ENCODE peak calls at places on chromosomes 4 and X, in ten cellular contexts. One of them, this sample, is unnamed. For H3K27me3, the result is how much of the 10 kb centered on the place peaks cover.

GRCh38 chr4:32633421-32633820 is 1913.3 kb downstream of the PCDH7 start:
- DNase-seq in Panc1: no peak
- DNase-seq in dorsolateral prefrontal cortex: no peak
- DNase-seq in cardiac muscle cell: no peak
- DNase-seq in CD8-positive, alpha-beta memory T cell: no peak
- DNase-seq in GM23338: no peak
- DNase-seq in mammary epithelial cell: no peak
- DNase-seq in hepatocyte: no peak
- DNase-seq in upper lobe of right lung: no peak
- DNase-seq in MM.1S: no peak
- DNase-seq in this sample: no peak

GRCh38 chr4:105246712-105247111 is 100.0 kb downstream of the TET2 start:
- DNase-seq in mammary epithelial cell: no peak
- DNase-seq in dorsolateral prefrontal cortex: no peak
- DNase-seq in hepatocyte: no peak
- DNase-seq in GM23338: no peak
- DNase-seq in MM.1S: no peak
- DNase-seq in upper lobe of right lung: no peak
- DNase-seq in Panc1: no peak
- DNase-seq in CD8-positive, alpha-beta memory T cell: no peak
- DNase-seq in cardiac muscle cell: peak
- DNase-seq in this sample: no peak

GRCh38 chr4:1399508-1400190 is 6.6 kb downstream of the NKX1-1 start:
- DNase-seq in dorsolateral prefrontal cortex: peak
- DNase-seq in CD8-positive, alpha-beta memory T cell: no peak
- DNase-seq in mammary epithelial cell: no peak
- DNase-seq in MM.1S: no peak
- DNase-seq in cardiac muscle cell: no peak
- DNase-seq in GM23338: no peak
- DNase-seq in hepatocyte: no peak
- DNase-seq in upper lobe of right lung: peak
- DNase-seq in Panc1: no peak
- DNase-seq in this sample: no peak

GRCh38 chr4:95838192-95838591 is 1.7 kb upstream of the PDHA2 start:
- DNase-seq in dorsolateral prefrontal cortex: no peak
- DNase-seq in cardiac muscle cell: no peak
- DNase-seq in Panc1: no peak
- DNase-seq in upper lobe of right lung: no peak
- DNase-seq in hepatocyte: no peak
- DNase-seq in GM23338: peak
- DNase-seq in mammary epithelial cell: no peak
- DNase-seq in CD8-positive, alpha-beta memory T cell: no peak
- DNase-seq in MM.1S: no peak
- DNase-seq in this sample: no peak

GRCh38 chr4:25722964-25723363 is 67.3 kb downstream of the SLC34A2 start:
- DNase-seq in dorsolateral prefrontal cortex: no peak
- DNase-seq in upper lobe of right lung: no peak
- DNase-seq in mammary epithelial cell: no peak
- DNase-seq in MM.1S: no peak
- DNase-seq in CD8-positive, alpha-beta memory T cell: no peak
- DNase-seq in hepatocyte: peak
- DNase-seq in GM23338: no peak
- DNase-seq in cardiac muscle cell: no peak
- DNase-seq in Panc1: no peak
- DNase-seq in this sample: no peak

GRCh38 chr4:180418819-180419531 is 1824.2 kb upstream of the TENM3 start:
- DNase-seq in CD8-positive, alpha-beta memory T cell: no peak
- DNase-seq in hepatocyte: no peak
- DNase-seq in mammary epithelial cell: no peak
- DNase-seq in MM.1S: no peak
- DNase-seq in dorsolateral prefrontal cortex: no peak
- DNase-seq in GM23338: no peak
- DNase-seq in cardiac muscle cell: no peak
- DNase-seq in upper lobe of right lung: no peak
- DNase-seq in Panc1: no peak
- DNase-seq in this sample: no peak

GRCh38 chr4:125085-125820 is 952 bp downstream of the ZNF718 start:
- DNase-seq in CD8-positive, alpha-beta memory T cell: no peak
- DNase-seq in mammary epithelial cell: peak
- DNase-seq in dorsolateral prefrontal cortex: peak
- DNase-seq in hepatocyte: peak
- DNase-seq in Panc1: no peak
- DNase-seq in GM23338: peak
- DNase-seq in MM.1S: no peak
- DNase-seq in upper lobe of right lung: peak
- DNase-seq in cardiac muscle cell: peak
- DNase-seq in this sample: peak

GRCh38 chr4:52028970-52029369 is 8.8 kb upstream of the LRRC66 start:
- DNase-seq in cardiac muscle cell: peak
- DNase-seq in CD8-positive, alpha-beta memory T cell: no peak
- DNase-seq in Panc1: no peak
- DNase-seq in mammary epithelial cell: peak
- DNase-seq in hepatocyte: no peak
- DNase-seq in dorsolateral prefrontal cortex: no peak
- DNase-seq in upper lobe of right lung: no peak
- DNase-seq in GM23338: no peak
- DNase-seq in MM.1S: no peak
- DNase-seq in this sample: peak

GRCh38 chr4:15526924-15527592 is 57.4 kb downstream of the CC2D2A start:
- DNase-seq in CD8-positive, alpha-beta memory T cell: no peak
- DNase-seq in Panc1: no peak
- DNase-seq in GM23338: no peak
- DNase-seq in upper lobe of right lung: no peak
- DNase-seq in cardiac muscle cell: no peak
- DNase-seq in dorsolateral prefrontal cortex: no peak
- DNase-seq in MM.1S: no peak
- DNase-seq in mammary epithelial cell: no peak
- DNase-seq in hepatocyte: no peak
- DNase-seq in this sample: no peak

GRCh38 chr4:184451726-184452125 is 22.6 kb downstream of the IRF2 start:
- DNase-seq in hepatocyte: no peak
- DNase-seq in GM23338: no peak
- DNase-seq in cardiac muscle cell: no peak
- DNase-seq in Panc1: no peak
- DNase-seq in upper lobe of right lung: no peak
- DNase-seq in CD8-positive, alpha-beta memory T cell: no peak
- DNase-seq in MM.1S: no peak
- DNase-seq in mammary epithelial cell: no peak
- DNase-seq in dorsolateral prefrontal cortex: no peak
- DNase-seq in this sample: no peak

GRCh38 chrX:71533514-71533849 is 578 bp downstream of the OGT start:
- DNase-seq in dorsolateral prefrontal cortex: no peak
- DNase-seq in cardiac muscle cell: peak
- DNase-seq in upper lobe of right lung: no peak
- DNase-seq in hepatocyte: no peak
- DNase-seq in CD8-positive, alpha-beta memory T cell: no peak
- DNase-seq in mammary epithelial cell: peak
- DNase-seq in GM23338: no peak
- DNase-seq in Panc1: no peak
- DNase-seq in MM.1S: no peak
- DNase-seq in this sample: no peak

GRCh38 chrX:134634691-134635090 is 23.6 kb downstream of the PLAC1 start:
- DNase-seq in upper lobe of right lung: no peak
- DNase-seq in MM.1S: no peak
- DNase-seq in GM23338: no peak
- DNase-seq in cardiac muscle cell: peak
- DNase-seq in dorsolateral prefrontal cortex: no peak
- DNase-seq in CD8-positive, alpha-beta memory T cell: no peak
- DNase-seq in hepatocyte: no peak
- DNase-seq in mammary epithelial cell: no peak
- DNase-seq in Panc1: no peak
- DNase-seq in this sample: no peak

GRCh38 chrX:134633832-134634231 is 24.4 kb downstream of the PLAC1 start:
- DNase-seq in GM23338: no peak
- DNase-seq in mammary epithelial cell: no peak
- DNase-seq in Panc1: no peak
- DNase-seq in CD8-positive, alpha-beta memory T cell: no peak
- DNase-seq in cardiac muscle cell: no peak
- DNase-seq in hepatocyte: no peak
- DNase-seq in MM.1S: no peak
- DNase-seq in dorsolateral prefrontal cortex: no peak
- DNase-seq in upper lobe of right lung: no peak
- DNase-seq in this sample: no peak

GRCh38 chrX:134632386-134632785 is 25.9 kb downstream of the PLAC1 start:
- DNase-seq in dorsolateral prefrontal cortex: no peak
- DNase-seq in MM.1S: no peak
- DNase-seq in cardiac muscle cell: no peak
- DNase-seq in GM23338: no peak
- DNase-seq in mammary epithelial cell: no peak
- DNase-seq in Panc1: no peak
- DNase-seq in upper lobe of right lung: no peak
- DNase-seq in hepatocyte: no peak
- DNase-seq in CD8-positive, alpha-beta memory T cell: no peak
- DNase-seq in this sample: no peak

GRCh38 chrX:134628663-134629062 is 29.6 kb downstream of the PLAC1 start:
- DNase-seq in MM.1S: no peak
- DNase-seq in dorsolateral prefrontal cortex: no peak
- DNase-seq in upper lobe of right lung: no peak
- DNase-seq in mammary epithelial cell: no peak
- DNase-seq in hepatocyte: no peak
- DNase-seq in Panc1: no peak
- DNase-seq in GM23338: no peak
- DNase-seq in cardiac muscle cell: no peak
- DNase-seq in CD8-positive, alpha-beta memory T cell: no peak
- DNase-seq in this sample: no peak

DNA sequence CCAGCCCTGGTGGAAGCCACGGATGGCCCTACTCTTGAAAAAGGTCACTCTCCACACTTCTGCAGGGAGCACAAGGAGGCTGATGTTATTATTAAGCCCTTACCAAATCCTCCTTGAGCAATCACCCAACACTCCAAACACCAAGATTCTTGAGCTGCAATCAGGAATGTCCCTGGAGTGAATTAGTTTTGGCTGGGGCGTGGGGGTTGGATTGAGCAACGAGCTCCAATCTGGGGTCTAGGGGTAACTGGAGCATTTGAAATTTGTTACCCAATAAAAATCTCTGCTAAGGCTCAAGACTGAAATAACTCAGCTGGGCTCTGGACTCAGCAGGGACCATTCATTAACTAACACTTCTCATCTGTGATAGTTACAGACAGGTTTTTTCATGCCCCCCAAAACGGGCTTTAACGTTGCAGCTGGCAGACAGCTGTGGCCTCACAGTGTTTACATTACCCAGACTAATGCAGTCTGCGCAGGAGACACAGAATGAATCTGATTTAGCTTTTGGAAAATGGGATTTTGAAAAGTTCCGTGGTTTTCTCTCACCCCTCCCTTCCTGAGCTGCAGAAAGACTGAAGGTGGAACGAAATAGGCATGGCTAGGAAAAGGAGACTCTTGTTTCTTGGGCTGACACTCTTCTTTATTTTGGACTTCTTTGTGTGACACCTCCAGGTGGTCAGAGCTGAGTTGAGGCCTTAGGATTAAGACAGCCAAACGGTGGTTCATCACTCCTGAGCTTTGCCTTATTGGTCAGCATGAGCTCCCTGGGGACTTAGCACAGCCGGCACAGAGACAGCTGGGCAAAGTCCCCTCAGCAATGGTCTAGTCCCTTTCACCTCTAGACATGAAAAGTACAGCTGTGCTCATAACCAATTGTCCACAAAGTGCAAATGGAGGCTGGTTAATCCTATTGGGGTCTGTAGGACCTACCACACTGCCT is 26.6 kb downstream of the PLAC1 start:
- DNase-seq in CD8-positive, alpha-beta memory T cell: no peak
- DNase-seq in cardiac muscle cell: peak
- DNase-seq in dorsolateral prefrontal cortex: no peak
- DNase-seq in mammary epithelial cell: no peak
- DNase-seq in upper lobe of right lung: no peak
- DNase-seq in GM23338: no peak
- DNase-seq in hepatocyte: no peak
- DNase-seq in Panc1: no peak
- DNase-seq in MM.1S: no peak
- DNase-seq in this sample: no peak
- H3K27me3 ChIP-seq in CD8-positive, alpha-beta memory T cell: under half
- H3K27me3 ChIP-seq in cardiac muscle cell: under half
- H3K27me3 ChIP-seq in dorsolateral prefrontal cortex: under half
- H3K27me3 ChIP-seq in mammary epithelial cell: under half
- H3K27me3 ChIP-seq in upper lobe of right lung: under half
- H3K27me3 ChIP-seq in GM23338: under half
- H3K27me3 ChIP-seq in hepatocyte: under half
- H3K27me3 ChIP-seq in Panc1: under half
- H3K27me3 ChIP-seq in MM.1S: under half
- H3K27me3 ChIP-seq in this sample: under half

DNA sequence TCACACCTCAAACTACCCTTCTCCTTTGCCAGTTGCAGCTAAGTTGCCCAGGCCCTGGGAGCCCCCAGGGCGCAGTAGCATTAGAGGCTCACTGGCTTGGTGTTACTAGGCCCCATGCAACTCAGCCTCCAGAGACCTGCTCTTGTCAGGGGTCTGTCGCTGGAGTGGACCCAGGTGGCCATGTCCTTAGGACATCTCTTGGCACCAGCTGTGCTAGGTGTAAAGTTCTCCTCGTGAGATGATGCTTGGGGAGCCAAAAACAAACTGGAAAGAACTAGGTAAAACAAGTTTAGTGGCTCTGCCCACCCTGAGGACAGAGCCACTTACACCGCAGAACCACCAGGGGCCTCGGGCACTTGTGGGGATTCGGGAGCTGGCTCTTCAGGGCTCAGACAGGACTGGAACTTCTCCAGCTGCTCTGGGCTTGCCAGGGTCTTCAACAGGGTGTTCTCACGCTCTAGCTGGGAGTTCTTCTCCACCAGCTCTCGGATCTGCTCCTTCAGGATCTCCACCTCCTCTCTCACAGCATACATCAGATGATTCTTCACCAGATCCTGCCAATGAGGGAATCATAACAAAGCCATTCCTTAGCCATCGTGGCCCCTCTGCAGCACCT is 61.3 kb downstream of the TSC22D3 start:
- DNase-seq in MM.1S: no peak
- DNase-seq in cardiac muscle cell: peak
- DNase-seq in Panc1: no peak
- DNase-seq in upper lobe of right lung: no peak
- DNase-seq in hepatocyte: no peak
- DNase-seq in CD8-positive, alpha-beta memory T cell: peak
- DNase-seq in dorsolateral prefrontal cortex: no peak
- DNase-seq in mammary epithelial cell: no peak
- DNase-seq in GM23338: no peak
- DNase-seq in this sample: no peak
- H3K27ac ChIP-seq in MM.1S: peak
- H3K27ac ChIP-seq in cardiac muscle cell: no peak
- H3K27ac ChIP-seq in Panc1: no peak
- H3K27ac ChIP-seq in upper lobe of right lung: peak
- H3K27ac ChIP-seq in hepatocyte: peak
- H3K27ac ChIP-seq in CD8-positive, alpha-beta memory T cell: peak
- H3K27ac ChIP-seq in dorsolateral prefrontal cortex: peak
- H3K27ac ChIP-seq in mammary epithelial cell: no peak
- H3K27ac ChIP-seq in GM23338: no peak
- H3K27ac ChIP-seq in this sample: no peak

GRCh38 chrX:35841872-35842271 is 43.7 kb downstream of the MAGEB16 start:
- DNase-seq in cardiac muscle cell: no peak
- DNase-seq in mammary epithelial cell: no peak
- DNase-seq in upper lobe of right lung: no peak
- DNase-seq in GM23338: no peak
- DNase-seq in CD8-positive, alpha-beta memory T cell: no peak
- DNase-seq in hepatocyte: no peak
- DNase-seq in dorsolateral prefrontal cortex: no peak
- DNase-seq in MM.1S: no peak
- DNase-seq in Panc1: no peak
- DNase-seq in this sample: no peak
- H3K27me3 ChIP-seq in cardiac muscle cell: under half
- H3K27me3 ChIP-seq in mammary epithelial cell: under half
- H3K27me3 ChIP-seq in upper lobe of right lung: under half
- H3K27me3 ChIP-seq in GM23338: under half
- H3K27me3 ChIP-seq in CD8-positive, alpha-beta memory T cell: under half
- H3K27me3 ChIP-seq in hepatocyte: under half
- H3K27me3 ChIP-seq in dorsolateral prefrontal cortex: under half
- H3K27me3 ChIP-seq in MM.1S: under half
- H3K27me3 ChIP-seq in Panc1: under half
- H3K27me3 ChIP-seq in this sample: under half

GRCh38 chrX:15853586-15854079 is 980 bp downstream of the AP1S2 start:
- DNase-seq in upper lobe of right lung: no peak
- DNase-seq in cardiac muscle cell: peak
- DNase-seq in dorsolateral prefrontal cortex: no peak
- DNase-seq in Panc1: no peak
- DNase-seq in hepatocyte: peak
- DNase-seq in mammary epithelial cell: peak
- DNase-seq in CD8-positive, alpha-beta memory T cell: no peak
- DNase-seq in MM.1S: no peak
- DNase-seq in GM23338: no peak
- DNase-seq in this sample: no peak
- H3K27ac ChIP-seq in upper lobe of right lung: peak
- H3K27ac ChIP-seq in cardiac muscle cell: peak
- H3K27ac ChIP-seq in dorsolateral prefrontal cortex: peak
- H3K27ac ChIP-seq in Panc1: peak
- H3K27ac ChIP-seq in hepatocyte: peak
- H3K27ac ChIP-seq in mammary epithelial cell: peak
- H3K27ac ChIP-seq in CD8-positive, alpha-beta memory T cell: peak
- H3K27ac ChIP-seq in MM.1S: peak
- H3K27ac ChIP-seq in GM23338: peak
- H3K27ac ChIP-seq in this sample: no peak

This sample was measured in foreskin keratinocyte.